ENCODE peak calls at places on chromosome 19, in seven cellular contexts. C is Ammon's horn, R is thoracic aorta, E is adipocyte, Y is progenitor cell of endocrine pancreas, X is PC-3, Z is heart right ventricle. H is an unnamed sample.

GRCh38 chr19:13843104-13843921 is 33.6 kb upstream of the NANOS3 start:
- DNase-seq in C (no peak), R (no peak), E (peak), Y (no peak), X (peak), Z (peak), H (no peak)

GRCh38 chr19:47226426-47227346 is 4.3 kb downstream of the BBC3 start:
- DNase-seq in C (peak), R (peak), E (peak), Y (no peak), X (peak), Z (peak), H (no peak)

GRCh38 chr19:14048439-14049153 is 13.3 kb downstream of the PALM3 start:
- DNase-seq in C (no peak), R (no peak), E (peak), Y (no peak), X (peak), Z (peak), H (no peak)

GRCh38 chr19:47373246-47374240 is 24.4 kb downstream of the DHX34 start:
- DNase-seq in C (no peak), R (no peak), E (no peak), Y (no peak), X (no peak), Z (no peak), H (no peak)

GRCh38 chr19:17325133-17325532 is 9.5 kb downstream of the ANO8 start:
- DNase-seq in C (no peak), R (no peak), E (no peak), Y (no peak), X (no peak), Z (no peak), H (no peak)

GRCh38 chr19:17281391-17282304 is at the start of gene ANKLE1:
- DNase-seq in C (no peak), R (no peak), E (peak), Y (no peak), X (no peak), Z (peak), H (no peak)

GRCh38 chr19:37906868-37907734 is at the start of gene SIPA1L3:
- DNase-seq in C (peak), R (peak), E (peak), Y (peak), X (peak), Z (peak), H (peak)

GRCh38 chr19:55391191-55391670 is 5.5 kb downstream of the RPL28 start:
- DNase-seq in C (no peak), R (no peak), E (no peak), Y (no peak), X (no peak), Z (no peak), H (no peak)

GRCh38 chr19:48454150-48454730 is 1.1 kb upstream of the KCNJ14 start:
- DNase-seq in C (peak), R (no peak), E (no peak), Y (no peak), X (no peak), Z (no peak), H (no peak)

GRCh38 chr19:29326849-29327840 is 114.2 kb upstream of the UQCRFS1 start:
- DNase-seq in C (no peak), R (no peak), E (no peak), Y (no peak), X (no peak), Z (no peak), H (no peak)

GRCh38 chr19:12786149-12786870 is 5.0 kb upstream of the JUNB start:
- DNase-seq in C (no peak), R (no peak), E (no peak), Y (no peak), X (peak), Z (peak), H (no peak)

GRCh38 chr19:33879818-33880575 is 83.3 kb downstream of the KCTD15 start:
- DNase-seq in C (no peak), R (no peak), E (no peak), Y (no peak), X (no peak), Z (peak), H (no peak)

GRCh38 chr19:18167975-18168645 is 5.5 kb upstream of the IFI30 start:
- DNase-seq in C (no peak), R (no peak), E (peak), Y (no peak), X (peak), Z (peak), H (no peak)

GRCh38 chr19:2054763-2055162 is 3.7 kb upstream of the MKNK2 start:
- DNase-seq in C (no peak), R (no peak), E (no peak), Y (no peak), X (no peak), Z (no peak), H (no peak)

GRCh38 chr19:10758978-10759377 is 41.1 kb downstream of the DNM2 start:
- DNase-seq in C (no peak), R (no peak), E (no peak), Y (no peak), X (no peak), Z (no peak), H (no peak)

H was measured in mesothelial cell of epicardium.